ENCODE peak calls at places on chromosomes 4 and X, in eight cellular contexts. I is left lung; R is body of pancreas; F is gastroesophageal sphincter; Z is IMR-90; V is sciatic nerve; G is activated T-cell treated with anti-CD3 and anti-CD28 coated beads, Interleukin-2, amount 50 U/mL, for 72 hours; Y is DND-41. P is an unnamed sample.

GRCh38 chr4:83974111-83974789 is 438.3 kb downstream of the GPAT3 start:
- ATAC-seq in I (no peak), R (no peak), F (no peak), Z (no peak), V (no peak), G (no peak), Y (no peak), P (no peak)

GRCh38 chr4:153005914-153006381 is 69.8 kb downstream of the FHDC1 start:
- ATAC-seq in I (peak; percentile 22), R (no peak), F (no peak), Z (no peak), V (no peak), G (no peak), Y (peak; percentile 44), P (no peak)

GRCh38 chr4:166981847-166982246 is 252.4 kb downstream of the SPOCK3 start:
- ATAC-seq in I (no peak), R (no peak), F (no peak), Z (no peak), V (no peak), G (no peak), Y (no peak), P (no peak)

GRCh38 chrX:11687157-11687556 is 21.4 kb upstream of the ARHGAP6 start:
- ATAC-seq in I (no peak), R (no peak), F (no peak), Z (no peak), V (no peak), G (no peak), Y (no peak), P (no peak)

GRCh38 chrX:156003486-156004185 is 6.1 kb downstream of the IL9R start:
- ATAC-seq in I (no peak), R (no peak), F (no peak), Z (no peak), V (no peak), G (no peak), Y (no peak), P (no peak)

GRCh38 chrX:101217689-101218088 is 1.9 kb upstream of the DRP2 start:
- ATAC-seq in I (no peak), R (no peak), F (no peak), Z (no peak), V (no peak), G (no peak), Y (peak; percentile 58), P (no peak)

GRCh38 chr4:120855307-120856001 is 67.1 kb downstream of the PRDM5 start:
- ATAC-seq in I (peak; percentile 66), R (no peak), F (no peak), Z (no peak), V (no peak), G (peak; percentile 82), Y (no peak), P (peak; percentile 85)

GRCh38 chr4:104416725-104417363 is 77.8 kb downstream of the CXXC4 start:
- ATAC-seq in I (no peak), R (peak; percentile 94), F (no peak), Z (no peak), V (no peak), G (no peak), Y (no peak), P (peak; percentile 12)

GRCh38 chr4:54265366-54265765 is 36.3 kb downstream of the PDGFRA start:
- ATAC-seq in I (no peak), R (no peak), F (no peak), Z (no peak), V (no peak), G (no peak), Y (no peak), P (no peak)

GRCh38 chr4:11338990-11339782 is 89.5 kb downstream of the HS3ST1 start:
- ATAC-seq in I (no peak), R (no peak), F (no peak), Z (no peak), V (no peak), G (no peak), Y (no peak), P (no peak)

GRCh38 chr4:180285796-180286195 is 1957.4 kb upstream of the TENM3 start:
- ATAC-seq in I (no peak), R (no peak), F (no peak), Z (no peak), V (no peak), G (no peak), Y (no peak), P (no peak)

GRCh38 chr4:155582971-155583437 is 83.6 kb upstream of the GUCY1A1 start:
- ATAC-seq in I (peak; percentile 50), R (no peak), F (peak; percentile 16), Z (peak; percentile 69), V (no peak), G (peak; percentile 72), Y (peak; percentile 88), P (peak; percentile 48)

GRCh38 chr4:16608123-16608522 is 290.3 kb downstream of the LDB2 start:
- ATAC-seq in I (no peak), R (peak; percentile 45), F (no peak), Z (peak; percentile 24), V (peak; percentile 88), G (no peak), Y (no peak), P (no peak)

GRCh38 chr4:118005883-118006282 is 28.4 kb upstream of the NDST3 start:
- ATAC-seq in I (no peak), R (no peak), F (no peak), Z (no peak), V (no peak), G (no peak), Y (peak; percentile 52), P (no peak)

GRCh38 chr4:54165438-54165837 is 63.7 kb upstream of the PDGFRA start:
- ATAC-seq in I (peak; percentile 66), R (peak; percentile 78), F (peak; percentile 46), Z (peak; percentile 97), V (no peak), G (no peak), Y (no peak), P (no peak)

GRCh38 chrX:104343408-104344129 is 88.8 kb upstream of the ESX1 start:
- ATAC-seq in I (peak; percentile 80), R (peak; percentile 53), F (no peak), Z (peak; percentile 88), V (no peak), G (peak; percentile 57), Y (peak; percentile 69), P (peak; percentile 64)

GRCh38 chr4:34422472-34422871 is 1821.8 kb downstream of the ARAP2 start:
- ATAC-seq in I (no peak), R (no peak), F (no peak), Z (no peak), V (no peak), G (no peak), Y (no peak), P (no peak)

GRCh38 chrX:78027798-78028197 is 58.4 kb upstream of the PGAM4 start:
- ATAC-seq in I (no peak), R (no peak), F (no peak), Z (no peak), V (no peak), G (no peak), Y (no peak), P (no peak)

GRCh38 chr4:1192493-1193205 is 20.3 kb upstream of the SPON2 start:
- ATAC-seq in I (peak; percentile 63), R (peak; percentile 65), F (peak; percentile 56), Z (peak; percentile 69), V (peak; percentile 69), G (no peak), Y (no peak), P (no peak)

GRCh38 chr4:165379662-165380061 is 854 bp downstream of the CPE start:
- ATAC-seq in I (no peak), R (peak; percentile 1), F (peak; percentile 11), Z (no peak), V (peak; percentile 47), G (no peak), Y (no peak), P (no peak)

GRCh38 chr4:102560743-102561341 is 59.7 kb downstream of the NFKB1 start:
- ATAC-seq in I (no peak), R (peak; percentile 63), F (peak; percentile 27), Z (peak; percentile 13), V (peak; percentile 74), G (no peak), Y (no peak), P (no peak)

GRCh38 chrX:150635952-150636351 is 57.2 kb upstream of the MTMR1 start:
- ATAC-seq in I (peak; percentile 47), R (no peak), F (no peak), Z (peak; percentile 76), V (no peak), G (peak; percentile 93), Y (no peak), P (peak; percentile 100)

GRCh38 chrX:114611018-114611619 is 27.2 kb downstream of the HTR2C start:
- ATAC-seq in I (peak; percentile 73), R (no peak), F (no peak), Z (peak; percentile 59), V (no peak), G (no peak), Y (no peak), P (no peak)

GRCh38 chr4:98203406-98204235 is 57.6 kb upstream of the RAP1GDS1 start:
- ATAC-seq in I (peak; percentile 54), R (no peak), F (no peak), Z (no peak), V (no peak), G (peak; percentile 29), Y (peak; percentile 39), P (peak; percentile 56)

GRCh38 chr4:153788419-153789276 is at the start of gene SFRP2:
- ATAC-seq in I (no peak), R (no peak), F (no peak), Z (no peak), V (peak; percentile 3), G (peak; percentile 15), Y (no peak), P (no peak)

GRCh38 chrX:41116948-41117347 is 31.7 kb downstream of the USP9X start:
- ATAC-seq in I (peak; percentile 52), R (no peak), F (no peak), Z (no peak), V (no peak), G (peak; percentile 87), Y (no peak), P (peak; percentile 83)

GRCh38 chrX:35380808-35381700 is 417.1 kb upstream of the MAGEB16 start:
- ATAC-seq in I (peak; percentile 56), R (no peak), F (no peak), Z (no peak), V (no peak), G (no peak), Y (no peak), P (no peak)

GRCh38 chrX:40281341-40282005 is 183.7 kb upstream of the BCOR start:
- ATAC-seq in I (no peak), R (no peak), F (no peak), Z (no peak), V (no peak), G (peak; percentile 51), Y (peak; percentile 73), P (peak; percentile 73)

GRCh38 chrX:153964105-153964504 is 7.5 kb downstream of the HCFC1 start:
- ATAC-seq in I (no peak), R (no peak), F (no peak), Z (no peak), V (no peak), G (no peak), Y (no peak), P (no peak)